ENCODE peak calls at places on chromosomes 1 and 21, in five cellular contexts. F is pancreas, C is adrenal gland, M is heart left ventricle, Q is AG09309. D is an unnamed sample.
A peak's percentile ranks its signal among the peaks of the same experiment; 100 is the strongest.

GRCh38 chr1:111847519-111847918 is 91.8 kb downstream of the DDX20 start:
- DNase-seq in M (no peak), C (no peak), Q (no peak), F (no peak), D (no peak)

GRCh38 chr1:92663769-92664168 is 121.1 kb downstream of the EVI5 start:
- DNase-seq in M (no peak), F (no peak), C (no peak), Q (no peak), D (no peak)

GRCh38 chr1:208004851-208005250 is 93.9 kb upstream of the CD34 start:
- DNase-seq in F (no peak), C (no peak), M (no peak), Q (no peak), D (no peak)

GRCh38 chr21:28554660-28555475 is 437.8 kb downstream of the LTN1 start:
- DNase-seq in F (no peak), M (no peak), C (no peak), Q (no peak), D (no peak)

GRCh38 chr1:95071539-95071938 is 1.2 kb downstream of the ALG14 start:
- DNase-seq in Q (no peak), M (no peak), C (no peak), F (no peak), D (no peak)

GRCh38 chr1:55128418-55128817 is 86.7 kb downstream of the USP24 start:
- DNase-seq in C (no peak), Q (no peak), M (no peak), F (no peak), D (no peak)

GRCh38 chr21:43866659-43867331 is 1.8 kb downstream of the AGPAT3 start:
- DNase-seq in Q (no peak), M (no peak), C (no peak), F (peak; percentile 57), D (no peak)

GRCh38 chr1:9367806-9368205 is 75.1 kb downstream of the SPSB1 start:
- DNase-seq in Q (no peak), C (no peak), F (no peak), M (no peak), D (no peak)

GRCh38 chr21:33022828-33023573 is 2.7 kb upstream of the OLIG2 start:
- DNase-seq in C (no peak), F (no peak), Q (no peak), M (no peak), D (peak; percentile 69)
- H3K4me3 ChIP-seq in C (peak overlapping the region; percentile 19), F (no peak overlapping the region), Q (no peak overlapping the region), M (peak overlapping the region; percentile 5), D (peak overlapping the region; percentile 14)

DNA sequence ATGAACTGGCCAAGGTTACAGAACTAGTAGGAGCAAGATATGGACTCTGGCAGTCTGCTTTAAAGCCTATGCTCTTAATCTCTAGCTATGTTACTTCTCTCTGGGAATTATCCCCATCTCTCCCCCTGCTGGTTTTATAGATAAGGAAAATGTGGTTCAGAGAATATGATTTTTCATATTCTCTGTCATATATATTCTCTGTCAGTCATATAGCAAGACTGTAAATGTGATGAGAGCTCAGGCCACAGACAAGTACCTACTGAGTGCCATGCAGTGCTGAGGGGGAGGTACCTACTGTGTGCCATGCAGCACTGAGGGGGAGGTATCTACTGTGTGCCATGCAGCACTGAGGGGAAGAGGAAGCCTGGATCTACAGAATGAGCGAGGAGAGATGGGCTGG is 220.3 kb upstream of the FGGY start:
- DNase-seq in C (no peak), Q (no peak), M (no peak), F (no peak), D (no peak)
- TF ChIP-seq CTCF in C (peak; percentile 17), Q (peak; percentile 30), M (no peak), F (no peak), D (no peak)

DNA sequence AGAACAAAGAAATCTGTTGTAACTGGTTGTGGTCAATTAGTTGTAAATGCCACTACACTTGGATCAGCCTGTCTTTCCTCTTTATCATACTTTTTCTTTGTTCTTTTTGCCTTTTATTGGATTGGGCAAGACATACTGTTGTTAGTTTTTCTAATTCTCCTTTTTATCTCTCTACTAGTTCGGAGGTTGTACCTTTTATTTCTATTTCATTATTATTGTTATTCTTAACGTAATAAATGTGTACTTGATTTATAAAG is 59.2 kb downstream of the IVNS1ABP start:
- DNase-seq in C (no peak), F (no peak), M (no peak), Q (peak; percentile 49), D (no peak)
- H3K4me3 ChIP-seq in C (no peak overlapping the region), F (no peak overlapping the region), M (no peak overlapping the region), Q (no peak overlapping the region), D (no peak overlapping the region)

GRCh38 chr1:22527122-22527521 is 36.2 kb upstream of the EPHA8 start:
- DNase-seq in Q (no peak), M (no peak), F (no peak), C (no peak), D (no peak)

GRCh38 chr1:22526098-22526497 is 37.2 kb upstream of the EPHA8 start:
- DNase-seq in M (no peak), Q (no peak), C (no peak), F (peak; percentile 88), D (no peak)

GRCh38 chr1:22526677-22527076 is 36.6 kb upstream of the EPHA8 start:
- DNase-seq in Q (no peak), C (no peak), M (no peak), F (no peak), D (no peak)

GRCh38 chr1:22528451-22528850 is 34.8 kb upstream of the EPHA8 start:
- DNase-seq in M (no peak), C (no peak), Q (no peak), F (no peak), D (no peak)

GRCh38 chr1:22527555-22528296 is 35.6 kb upstream of the EPHA8 start:
- DNase-seq in M (no peak), Q (no peak), C (no peak), F (no peak), D (no peak)
- TF ChIP-seq CTCF in M (no peak), Q (peak; percentile 14), C (no peak), F (no peak), D (no peak)

GRCh38 chr1:25580933-25581332 is 35.7 kb upstream of the MAN1C1 start:
- DNase-seq in C (no peak), Q (no peak), F (no peak), M (no peak), D (no peak)

GRCh38 chr1:25579241-25579946 is 36.0 kb downstream of the LDLRAP1 start:
- DNase-seq in C (no peak), F (no peak), M (no peak), Q (no peak), D (no peak)

GRCh38 chr1:25581764-25582163 is 34.8 kb upstream of the MAN1C1 start:
- DNase-seq in C (no peak), M (no peak), Q (no peak), F (no peak), D (no peak)

GRCh38 chr1:25577151-25577920 is 33.9 kb downstream of the LDLRAP1 start:
- DNase-seq in F (no peak), Q (no peak), C (no peak), M (no peak), D (no peak)

DNA sequence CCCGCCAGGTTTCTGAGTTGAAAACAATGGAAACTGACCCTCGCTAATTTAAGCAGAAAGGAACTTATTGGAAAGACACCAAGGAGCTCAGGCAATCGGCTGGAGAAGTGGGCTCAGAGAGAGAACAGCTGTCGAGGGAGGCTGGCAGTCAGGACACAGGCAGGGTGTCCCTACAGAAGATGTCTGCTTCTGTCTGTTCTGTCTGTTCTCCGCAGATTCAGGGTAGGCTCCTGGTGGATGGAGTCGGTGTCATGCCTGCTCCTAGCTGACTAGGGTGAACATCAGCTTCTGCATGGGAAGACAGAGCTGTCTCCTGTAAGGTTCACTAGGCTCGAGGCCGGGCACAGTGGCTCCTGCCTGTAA is 36.5 kb downstream of the LDLRAP1 start:
- DNase-seq in C (no peak), Q (no peak), F (no peak), M (no peak), D (no peak)
- H3K4me3 ChIP-seq in C (no peak overlapping the region), Q (no peak overlapping the region), F (no peak overlapping the region), M (no peak overlapping the region), D (no peak overlapping the region)

DNA sequence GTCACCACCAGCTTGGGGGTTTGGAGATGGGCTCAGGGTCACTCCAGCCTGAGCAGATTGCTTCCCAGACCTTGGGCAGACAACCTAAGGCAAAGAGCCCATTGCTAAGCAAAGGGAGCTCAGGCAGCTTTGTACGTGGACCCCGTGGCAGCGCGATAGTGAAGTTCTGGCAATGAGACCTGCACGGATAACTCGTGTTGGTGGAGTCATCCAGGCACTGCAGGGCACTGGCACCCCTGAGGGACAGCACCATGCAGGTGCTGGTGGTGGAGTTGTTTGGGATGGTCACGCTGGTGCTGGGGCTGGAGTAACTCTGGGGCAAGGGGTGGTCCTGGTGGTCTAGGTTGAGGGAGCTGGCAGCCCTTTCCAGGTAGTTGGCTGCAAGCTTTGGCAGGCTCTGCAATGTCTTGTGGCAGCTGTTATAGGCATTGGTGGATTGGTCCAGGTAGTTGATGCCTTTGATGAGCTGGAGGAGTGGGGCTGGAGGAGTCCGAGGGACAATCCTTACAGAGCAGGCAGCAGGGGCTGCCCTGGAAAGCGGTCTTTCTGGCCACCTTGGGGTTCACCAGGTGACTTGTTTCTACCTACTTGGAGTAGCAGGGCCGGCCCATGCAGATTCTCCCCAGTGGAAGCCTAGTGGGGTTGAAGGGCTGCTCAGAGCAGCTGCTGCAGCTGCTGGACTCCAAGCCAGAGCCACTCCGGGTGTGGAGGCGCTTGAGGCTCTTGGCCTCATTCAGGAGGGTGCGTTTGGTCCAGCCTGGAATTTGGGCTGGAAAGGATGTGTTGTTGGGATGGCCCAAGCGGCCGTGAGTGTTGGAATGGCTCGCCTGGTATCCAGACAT is 13.8 kb upstream of the HSPG2 start:
- DNase-seq in C (no peak), Q (no peak), M (peak; percentile 49), F (no peak), D (no peak)
- TF ChIP-seq CTCF in C (no peak), Q (no peak), M (no peak), F (no peak), D (no peak)

GRCh38 chr1:53470584-53470983 is 11.4 kb downstream of the DMRTB1 start:
- DNase-seq in F (no peak), C (no peak), M (no peak), Q (no peak), D (peak; percentile 67)
- H3K4me3 ChIP-seq in F (no peak overlapping the region), C (no peak overlapping the region), M (no peak overlapping the region), Q (no peak overlapping the region), D (no peak overlapping the region)